ENCODE peak calls at places on chromosomes 5 and 9, in seven cellular contexts. K is K562, E is prostate gland, T is thyroid gland, F is Peyer's patch, N is IMR-90, O is endothelial cell of umbilical vein. S is an unnamed sample.

GRCh38 chr5:141529002-141529401 is 40.1 kb downstream of the PCDHGC5 start:
- DNase-seq in K (no peak), E (no peak), T (no peak), F (no peak), N (peak), O (no peak), S (peak)

GRCh38 chr5:170882345-170882744 is 20.5 kb downstream of the RANBP17 start:
- DNase-seq in K (no peak), E (no peak), T (no peak), F (no peak), N (no peak), O (no peak), S (no peak)

GRCh38 chr9:129237195-129237611 is 59.1 kb upstream of the IER5L start:
- DNase-seq in K (peak), E (no peak), T (no peak), F (no peak), N (peak), O (peak), S (no peak)

GRCh38 chr9:80928697-80929096 is 760.6 kb downstream of the TLE1 start:
- DNase-seq in K (no peak), E (no peak), T (no peak), F (no peak), N (no peak), O (no peak), S (no peak)

GRCh38 chr5:166165600-166165999 is 2125.8 kb upstream of the WWC1 start:
- DNase-seq in K (no peak), E (no peak), T (no peak), F (no peak), N (no peak), O (no peak), S (no peak)

GRCh38 chr9:129757045-129757444 is 4.2 kb upstream of the PTGES start:
- DNase-seq in K (no peak), E (no peak), T (no peak), F (no peak), N (no peak), O (no peak), S (no peak)

GRCh38 chr5:100518377-100518776 is 16.8 kb upstream of the FAM174A start:
- DNase-seq in K (no peak), E (no peak), T (no peak), F (no peak), N (no peak), O (no peak), S (no peak)

GRCh38 chr5:39376293-39376714 is 12.0 kb upstream of the C9 start:
- DNase-seq in K (peak), E (peak), T (peak), F (peak), N (peak), O (peak), S (peak)

GRCh38 chr9:12640866-12641636 is 52.1 kb upstream of the TYRP1 start:
- DNase-seq in K (no peak), E (no peak), T (no peak), F (no peak), N (no peak), O (no peak), S (no peak)

GRCh38 chr9:91949293-91949945 is 609 bp downstream of the ROR2 start:
- DNase-seq in K (no peak), E (peak), T (peak), F (no peak), N (no peak), O (no peak), S (no peak)

GRCh38 chr9:37290881-37291485 is 131.5 kb upstream of the GRHPR start:
- DNase-seq in K (no peak), E (no peak), T (no peak), F (no peak), N (peak), O (peak), S (no peak)

GRCh38 chr5:96662725-96663513 is 743 bp downstream of the CAST start:
- DNase-seq in K (peak), E (peak), T (peak), F (peak), N (peak), O (peak), S (peak)

GRCh38 chr9:118192807-118193206 is 488.6 kb downstream of the TLR4 start:
- DNase-seq in K (no peak), E (no peak), T (no peak), F (no peak), N (no peak), O (no peak), S (no peak)

GRCh38 chr5:130893003-130893402 is 272.1 kb downstream of the HINT1 start:
- DNase-seq in K (no peak), E (no peak), T (no peak), F (no peak), N (no peak), O (no peak), S (no peak)

GRCh38 chr5:34627794-34628193 is 28.3 kb upstream of the RAI14 start:
- DNase-seq in K (no peak), E (no peak), T (no peak), F (no peak), N (peak), O (peak), S (no peak)

GRCh38 chr9:15136646-15137045 is 170.4 kb downstream of the TTC39B start:
- DNase-seq in K (peak), E (no peak), T (no peak), F (no peak), N (no peak), O (no peak), S (no peak)

GRCh38 chr9:130476151-130476730 is 31.5 kb downstream of the ASS1 start:
- DNase-seq in K (no peak), E (no peak), T (no peak), F (no peak), N (no peak), O (no peak), S (no peak)

GRCh38 chr5:56478062-56478461 is 244.9 kb upstream of the ANKRD55 start:
- DNase-seq in K (no peak), E (no peak), T (no peak), F (no peak), N (no peak), O (no peak), S (no peak)

GRCh38 chr5:7850241-7850532 is 746 bp downstream of the CFAP90 start:
- DNase-seq in K (no peak), E (no peak), T (peak), F (no peak), N (no peak), O (no peak), S (no peak)
- H3K4me3 ChIP-seq in K (no peak), E (peak), T (peak), F (peak), N (peak), O (no peak), S (no peak)

DNA sequence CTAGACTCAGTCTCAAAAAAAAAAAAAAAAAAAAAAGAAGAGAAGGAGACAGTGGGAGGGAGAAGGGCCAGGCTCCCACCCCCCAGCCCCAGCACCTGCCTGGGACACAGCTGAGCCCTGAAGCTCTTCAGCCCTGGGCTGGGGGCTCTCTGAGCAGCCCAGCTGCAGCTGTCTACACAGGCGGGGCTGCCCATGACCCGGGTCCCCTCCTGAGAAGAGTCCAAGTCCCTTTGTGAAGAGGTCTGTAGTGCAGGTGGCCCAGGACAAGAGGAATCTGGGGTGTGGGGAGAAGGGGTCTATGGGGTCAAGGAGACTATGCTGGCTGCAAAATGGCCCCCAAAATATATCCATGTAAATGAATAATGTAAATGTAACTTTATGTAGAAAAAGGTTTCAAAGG is 6.7 kb upstream of the LCN2 start:
- DNase-seq in K (no peak), E (no peak), T (no peak), F (no peak), N (no peak), O (no peak), S (no peak)
- H3K27ac ChIP-seq in K (no peak), E (no peak), T (no peak), F (no peak), N (no peak), O (no peak), S (no peak)

DNA sequence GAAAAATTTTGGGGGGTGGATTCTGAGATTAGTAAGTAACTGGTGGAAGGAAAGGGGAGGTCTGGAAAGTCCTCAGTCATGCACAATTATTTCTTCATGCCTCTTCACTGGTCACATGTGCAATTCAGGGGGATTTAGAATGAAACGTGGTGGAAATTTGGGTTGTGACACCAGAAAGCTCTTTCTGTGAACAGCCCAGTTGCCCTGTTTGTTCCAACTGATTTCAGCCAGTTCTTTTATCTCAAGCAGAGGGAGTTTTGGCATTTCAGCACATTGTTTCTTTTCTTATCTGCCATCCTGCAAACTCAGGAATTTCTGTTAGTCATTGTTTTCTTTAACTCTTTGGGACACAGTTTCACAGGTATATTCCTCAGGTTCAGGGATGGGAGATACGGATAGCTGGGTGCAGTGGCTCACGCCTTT is 5.1 kb upstream of the B4GALT1 start:
- DNase-seq in K (no peak), E (no peak), T (peak), F (no peak), N (no peak), O (peak), S (peak)
- TF ChIP-seq POLR2A in K (no peak), E (no peak), T (peak), F (no peak), N (no peak), O (peak), S (peak)

GRCh38 chr9:123607987-123608565 is 252.1 kb downstream of the CRB2 start:
- DNase-seq in K (peak), E (no peak), T (no peak), F (peak), N (no peak), O (no peak), S (no peak)
- H3K4me3 ChIP-seq in K (no peak), E (no peak), T (no peak), F (no peak), N (no peak), O (no peak), S (no peak)

GRCh38 chr5:66987540-66987939 is 209.1 kb downstream of the CD180 start:
- DNase-seq in K (no peak), E (no peak), T (no peak), F (no peak), N (no peak), O (no peak), S (no peak)

GRCh38 chr5:66987949-66988838 is 208.4 kb downstream of the CD180 start:
- DNase-seq in K (peak), E (no peak), T (no peak), F (no peak), N (peak), O (peak), S (no peak)

GRCh38 chr5:66987126-66987525 is 209.5 kb downstream of the CD180 start:
- DNase-seq in K (no peak), E (no peak), T (no peak), F (no peak), N (peak), O (no peak), S (no peak)

GRCh38 chr5:66989781-66990180 is 206.8 kb downstream of the CD180 start:
- DNase-seq in K (no peak), E (no peak), T (no peak), F (no peak), N (no peak), O (no peak), S (no peak)

DNA sequence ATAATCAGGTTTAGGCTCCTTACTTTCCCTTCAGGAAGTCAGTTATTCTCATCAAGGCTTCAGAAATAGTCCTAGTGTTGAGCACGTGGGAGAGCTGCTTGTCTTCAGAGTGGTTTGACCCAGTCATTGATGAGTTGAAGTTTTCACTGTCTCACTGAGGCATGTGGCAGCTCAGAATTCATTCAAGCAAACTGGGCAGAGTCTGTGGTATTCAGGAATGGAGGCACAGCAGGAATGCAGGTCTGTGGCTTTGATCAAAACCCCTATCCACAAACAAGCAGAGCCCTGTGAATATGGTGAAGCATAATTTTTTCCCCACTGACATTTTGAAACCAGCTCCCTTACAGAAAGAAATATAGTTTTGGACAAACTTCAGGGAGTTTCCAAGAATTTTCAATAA is 207.3 kb downstream of the CD180 start:
- DNase-seq in K (no peak), E (no peak), T (peak), F (no peak), N (peak), O (no peak), S (no peak)
- H3K27ac ChIP-seq in K (no peak), E (no peak), T (peak), F (no peak), N (no peak), O (no peak), S (no peak)

DNA sequence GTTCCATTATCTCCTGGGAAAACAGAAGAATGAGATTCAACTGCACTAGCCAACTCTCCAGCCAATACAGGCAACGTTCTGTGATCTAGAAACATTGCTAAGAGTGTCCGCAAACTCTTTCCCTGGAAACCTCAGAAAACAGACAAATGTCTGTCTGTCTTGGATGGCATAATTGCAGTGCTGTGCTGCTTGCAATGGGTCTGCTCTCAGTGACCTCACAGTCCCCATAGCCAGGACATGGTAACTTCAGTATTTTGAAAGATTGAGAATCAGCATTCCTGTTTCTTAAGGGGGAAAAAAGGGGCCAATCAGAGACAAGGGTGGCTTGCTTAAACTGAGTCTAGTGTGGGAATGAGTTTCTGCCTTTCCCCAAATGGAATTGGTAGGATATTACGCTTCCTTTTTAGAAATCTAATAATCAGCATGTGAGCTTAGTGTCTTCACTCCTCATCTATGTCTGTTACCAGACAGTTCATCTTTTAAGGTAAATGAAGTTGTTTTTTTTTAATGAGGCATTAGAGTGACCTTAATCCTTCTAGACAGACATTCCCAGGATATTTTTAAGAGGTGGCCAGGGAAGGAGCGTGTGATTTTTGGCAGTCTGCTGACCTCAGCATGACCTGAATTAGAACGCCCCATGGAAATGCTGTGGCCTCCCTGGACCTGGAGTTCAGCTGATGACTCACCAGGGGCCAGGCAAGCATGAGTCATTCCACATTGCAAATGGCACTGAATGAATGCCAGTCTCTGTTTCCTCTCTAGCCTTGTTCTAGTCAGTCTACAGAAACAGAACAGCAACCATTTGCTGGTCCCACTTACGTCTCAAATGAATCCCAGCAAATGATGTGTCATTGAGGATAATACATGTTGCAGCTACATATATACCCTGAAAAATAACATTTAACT is 210.2 kb upstream of the ACTBL2 start:
- DNase-seq in K (peak), E (no peak), T (peak), F (peak), N (peak), O (peak), S (peak)
- TF ChIP-seq POLR2A in K (no peak), E (no peak), T (no peak), F (no peak), N (no peak), O (no peak), S (no peak)

GRCh38 chr5:90944116-90944515 is 385.5 kb downstream of the ADGRV1 start:
- DNase-seq in K (no peak), E (no peak), T (no peak), F (no peak), N (peak), O (no peak), S (no peak)

GRCh38 chr5:90949469-90950358 is 391.1 kb downstream of the ADGRV1 start:
- DNase-seq in K (no peak), E (no peak), T (no peak), F (no peak), N (no peak), O (no peak), S (no peak)

GRCh38 chr5:90948969-90949368 is 390.4 kb downstream of the ADGRV1 start:
- DNase-seq in K (no peak), E (no peak), T (no peak), F (no peak), N (no peak), O (no peak), S (no peak)

GRCh38 chr5:90947667-90948066 is 389.1 kb downstream of the ADGRV1 start:
- DNase-seq in K (no peak), E (no peak), T (no peak), F (no peak), N (peak), O (no peak), S (no peak)
- H3K4me3 ChIP-seq in K (no peak), E (no peak), T (no peak), F (no peak), N (no peak), O (no peak), S (no peak)

GRCh38 chr9:35163413-35163812 is 1.6 kb downstream of the UNC13B start:
- DNase-seq in K (no peak), E (no peak), T (no peak), F (no peak), N (no peak), O (peak), S (no peak)
- H3K27ac ChIP-seq in K (no peak), E (peak), T (no peak), F (no peak), N (no peak), O (peak), S (peak)

S was measured in body of pancreas.